ENCODE peak calls at places on chromosomes 7 and 10, in five cellular contexts. Y is astrocyte of the spinal cord, W is adrenal gland, O is sigmoid colon, X is fibroblast of the aortic adventitia. N is an unnamed sample.

GRCh38 chr10:4111593-4111992 is 326.6 kb upstream of the KLF6 start:
- DNase-seq in Y (peak), O (no peak), W (no peak), X (peak), N (no peak)

GRCh38 chr10:52308251-52309031 is 5.6 kb upstream of the DKK1 start:
- DNase-seq in X (peak), Y (peak), O (peak), W (peak), N (peak)

GRCh38 chr7:71015260-71015900 is 116.6 kb upstream of the GALNT17 start:
- DNase-seq in W (no peak), Y (no peak), X (no peak), O (peak), N (no peak)

GRCh38 chr7:136294977-136295376 is 317.8 kb upstream of the MTPN start:
- DNase-seq in W (no peak), Y (no peak), O (no peak), X (no peak), N (no peak)

GRCh38 chr10:29668628-29669027 is 33.9 kb upstream of the SVIL start:
- DNase-seq in Y (peak), W (no peak), O (no peak), X (peak), N (no peak)

GRCh38 chr7:63030061-63030460 is 968.6 kb upstream of the ZNF722 start:
- DNase-seq in Y (no peak), W (no peak), O (no peak), X (no peak), N (no peak)

GRCh38 chr10:5533098-5533731 is 8.5 kb downstream of the CALML3 start:
- DNase-seq in X (no peak), O (peak), Y (no peak), W (no peak), N (no peak)

GRCh38 chr10:77456414-77456813 is 181.2 kb downstream of the KCNMA1 start:
- DNase-seq in W (no peak), Y (no peak), X (peak), O (no peak), N (no peak)

GRCh38 chr10:86538547-86538946 is 17.0 kb upstream of the WAPL start:
- DNase-seq in W (peak), X (peak), Y (no peak), O (no peak), N (peak)

GRCh38 chr7:45145881-45146280 is 11.7 kb upstream of the RAMP3 start:
- DNase-seq in W (no peak), X (no peak), Y (no peak), O (peak), N (no peak)

GRCh38 chr10:26215923-26216576 is 524 bp upstream of the GAD2 start:
- DNase-seq in X (no peak), O (no peak), W (peak), Y (peak), N (no peak)

GRCh38 chr10:23693398-23693797 is 254.5 kb downstream of the OTUD1 start:
- DNase-seq in O (no peak), X (no peak), W (no peak), Y (no peak), N (no peak)

GRCh38 chr10:92123031-92123450 is 167.8 kb downstream of the CPEB3 start:
- DNase-seq in Y (no peak), W (no peak), X (no peak), O (no peak), N (no peak)

GRCh38 chr7:120988591-120989299 is at the start of gene CPED1:
- DNase-seq in O (peak), X (peak), W (peak), Y (peak), N (peak)

GRCh38 chr10:97713351-97713827 is at the start of gene MARVELD1:
- DNase-seq in O (peak), Y (peak), X (peak), W (no peak), N (peak)

GRCh38 chr7:38699481-38699880 is 68.3 kb upstream of the AMPH start:
- DNase-seq in W (no peak), Y (no peak), X (peak), O (no peak), N (peak)

GRCh38 chr7:159158125-159158887 is 13.6 kb upstream of the VIPR2 start:
- DNase-seq in Y (no peak), O (no peak), W (no peak), X (no peak), N (no peak)

GRCh38 chr7:26865094-26865388 is 651 bp upstream of the SKAP2 start:
- DNase-seq in Y (no peak), O (peak), W (peak), X (no peak), N (no peak)

GRCh38 chr7:125551008-125551407 is 621.4 kb upstream of the POT1 start:
- DNase-seq in O (no peak), Y (no peak), X (no peak), W (no peak), N (no peak)

GRCh38 chr7:151682831-151683614 is 163.3 kb upstream of the RHEB start:
- DNase-seq in Y (no peak), O (peak), W (no peak), X (no peak), N (no peak)

GRCh38 chr10:52463831-52464230 is 149.8 kb downstream of the DKK1 start:
- DNase-seq in Y (no peak), X (no peak), W (no peak), O (no peak), N (no peak)

GRCh38 chr10:125064681-125065492 is 95.5 kb downstream of the CTBP2 start:
- DNase-seq in W (no peak), O (no peak), Y (peak), X (peak), N (peak)

GRCh38 chr10:49281461-49281860 is 17.5 kb upstream of the C10orf71 start:
- DNase-seq in W (no peak), O (peak), X (no peak), Y (no peak), N (no peak)

GRCh38 chr10:88525371-88526079 is 57.6 kb downstream of the RNLS start:
- DNase-seq in Y (peak), X (peak), O (no peak), W (peak), N (peak)

GRCh38 chr7:151051108-151051507 is 2.8 kb downstream of the ASIC3 start:
- DNase-seq in W (peak), X (peak), Y (peak), O (no peak), N (peak)

GRCh38 chr7:73971315-73971700 is 56.7 kb upstream of the ELN start:
- DNase-seq in W (no peak), Y (no peak), X (no peak), O (no peak), N (no peak)

GRCh38 chr10:88194041-88194887 is 330.8 kb downstream of the PTEN start:
- DNase-seq in X (peak), W (no peak), Y (no peak), O (no peak), N (peak)

GRCh38 chr7:44145969-44146897 is 5.1 kb upstream of the MYL7 start:
- DNase-seq in O (peak), W (peak), X (peak), Y (peak), N (peak)

GRCh38 chr7:29915481-29916215 is 74.0 kb downstream of the SCRN1 start:
- DNase-seq in Y (peak), O (no peak), X (peak), W (no peak), N (peak)

GRCh38 chr7:42107484-42107883 is 129.5 kb downstream of the GLI3 start:
- DNase-seq in O (no peak), X (peak), Y (no peak), W (peak), N (no peak)

GRCh38 chr10:95531994-95532399 is 29.2 kb downstream of the SORBS1 start:
- DNase-seq in O (no peak), X (no peak), Y (no peak), W (no peak), N (no peak)

GRCh38 chr10:35433851-35434426 is 97.6 kb downstream of the CCNY start:
- DNase-seq in Y (peak), O (no peak), W (no peak), X (peak), N (peak)

GRCh38 chr10:74437822-74438221 is 286.8 kb downstream of the ADK start:
- DNase-seq in Y (peak), O (no peak), X (peak), W (peak), N (peak)

GRCh38 chr10:129168660-129169059 is 298.4 kb upstream of the MGMT start:
- DNase-seq in W (no peak), Y (no peak), O (no peak), X (no peak), N (no peak)

DNA sequence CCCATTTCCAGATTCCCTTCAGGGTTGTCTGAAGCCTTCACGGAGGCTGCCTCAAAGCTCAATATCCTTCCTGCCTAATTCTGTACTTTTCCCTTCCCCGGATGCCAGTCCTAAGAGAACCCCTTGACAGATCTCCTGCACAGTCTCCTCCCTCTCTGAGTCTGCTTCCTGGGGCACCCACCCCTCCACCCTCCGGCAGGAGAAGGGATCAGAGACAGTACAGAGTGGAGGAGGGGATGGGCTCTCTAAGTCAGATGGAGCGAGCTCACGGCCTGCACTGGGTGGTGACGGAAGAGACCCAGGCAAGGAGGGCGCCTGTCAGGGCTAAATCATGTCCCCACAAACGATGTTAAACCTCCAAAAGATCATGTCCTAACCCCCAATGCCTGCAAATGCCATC is 48.0 kb upstream of the CARD11 start:
- DNase-seq in O (no peak), X (no peak), W (no peak), Y (no peak), N (no peak)
- H3K4me3 ChIP-seq in O (no peak), X (no peak), W (no peak), Y (no peak), N (no peak)

DNA sequence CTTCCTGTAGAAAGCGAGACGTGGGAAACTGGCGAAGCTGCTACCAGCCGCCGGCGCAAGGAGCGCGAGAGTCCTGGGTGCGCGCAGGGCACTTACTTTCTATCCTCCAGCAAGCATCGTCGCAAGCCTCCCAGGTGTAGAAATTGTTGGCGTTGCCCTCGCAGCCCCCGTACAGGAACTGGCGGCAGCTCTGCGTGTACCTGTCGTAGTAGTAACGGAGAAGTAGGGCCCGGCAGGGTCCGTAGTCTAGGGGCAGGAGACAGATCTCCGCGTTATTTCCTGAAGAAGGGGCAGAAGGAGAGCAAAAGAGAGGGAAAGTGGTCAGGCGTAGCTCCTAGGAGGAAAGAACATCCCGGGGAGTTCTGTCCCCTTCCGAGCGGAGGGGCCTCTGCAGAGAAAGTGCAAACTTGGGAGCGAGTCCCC is 501 bp downstream of the TFPI2 start:
- DNase-seq in Y (peak), W (peak), X (peak), O (peak), N (peak)
- TF ChIP-seq CTCF in Y (peak), W (no peak), X (peak), O (no peak), N (no peak)

DNA sequence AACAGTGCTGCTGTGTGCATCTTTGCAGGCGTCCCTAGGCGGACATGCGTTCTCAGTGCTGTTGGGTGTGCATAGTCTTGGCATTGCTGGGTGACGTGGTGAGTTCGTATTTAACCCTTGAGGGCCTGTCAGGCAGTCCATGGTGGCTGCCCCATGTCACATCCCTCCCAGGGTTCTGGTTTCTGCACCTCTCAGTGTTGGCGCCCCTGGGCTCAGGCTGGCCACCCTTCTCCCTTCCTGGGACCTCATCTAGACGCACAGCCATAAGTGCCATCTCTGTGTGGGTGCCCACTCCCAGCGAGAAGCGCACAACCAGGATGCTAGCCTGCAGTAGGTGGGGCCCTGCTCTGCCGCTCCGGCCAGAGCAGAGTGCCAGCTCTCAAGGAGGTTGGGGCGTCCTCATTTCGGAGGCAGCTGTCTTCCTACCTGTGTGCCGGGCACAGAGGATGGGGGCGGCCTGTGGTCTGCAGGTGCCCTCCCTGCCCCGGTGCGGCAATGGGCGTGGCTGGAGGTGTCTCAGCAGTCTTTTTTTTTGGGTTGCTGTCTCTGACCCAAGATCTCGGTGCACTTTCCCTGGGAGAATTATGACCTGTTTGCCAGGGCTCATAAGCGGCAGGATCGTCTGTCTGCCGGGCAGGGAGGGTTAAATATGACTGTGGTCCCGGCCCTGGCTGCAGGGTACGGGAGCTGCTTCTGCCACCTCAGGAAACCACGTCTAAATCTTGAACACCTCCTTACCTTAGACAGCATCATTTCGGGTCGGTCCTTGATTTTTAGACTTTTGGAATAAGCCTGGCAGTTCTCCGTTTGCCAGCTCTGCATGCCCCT is 6.5 kb downstream of the INPP5A start:
- DNase-seq in O (peak), X (no peak), W (no peak), Y (no peak), N (no peak)
- H3K4me3 ChIP-seq in O (peak), X (no peak), W (no peak), Y (no peak), N (no peak)

DNA sequence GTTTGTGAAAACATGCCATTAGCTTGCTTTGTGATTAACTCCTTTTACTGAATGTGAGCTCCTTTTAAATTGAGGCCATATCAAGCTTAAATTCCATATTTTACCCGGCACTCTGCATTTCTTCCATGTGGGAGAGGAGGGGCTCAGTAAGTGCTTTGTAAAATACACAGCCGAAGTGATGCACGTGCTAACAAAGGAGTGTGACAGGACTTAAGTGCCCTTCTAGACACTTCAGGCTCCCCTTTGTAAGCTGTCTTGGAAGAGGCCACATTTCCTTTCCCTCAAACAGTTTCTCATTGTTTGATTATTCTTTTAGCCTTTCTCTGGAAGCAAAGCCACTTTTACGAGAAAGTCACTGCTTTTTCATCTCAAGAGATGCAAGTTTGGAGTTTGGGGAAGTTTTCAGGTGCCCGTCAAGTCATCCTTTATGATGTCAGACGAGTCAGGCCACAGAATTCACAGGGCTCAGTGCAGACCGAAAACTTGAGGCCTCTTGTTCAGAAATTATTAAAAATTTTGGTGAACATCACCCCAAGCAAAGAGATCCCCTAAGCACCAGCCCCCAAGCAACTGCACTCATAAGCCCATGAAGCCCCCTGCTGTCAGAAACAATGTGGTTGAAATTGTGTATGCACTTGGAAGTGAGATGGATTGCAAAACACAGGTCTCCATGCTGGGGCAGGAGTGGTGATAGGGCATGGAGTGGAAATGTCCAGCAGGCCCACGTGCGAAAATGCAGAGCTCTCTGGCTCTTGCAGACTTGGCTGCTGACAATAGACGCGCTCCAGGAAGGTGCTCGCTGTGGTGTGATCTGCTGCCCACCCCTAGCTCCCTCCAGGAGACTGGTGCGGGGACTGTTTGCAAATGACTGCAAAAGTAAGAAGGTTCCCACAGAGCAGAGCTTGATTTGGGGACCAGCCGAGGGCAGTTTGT is 11.5 kb downstream of the IKZF1 start:
- DNase-seq in Y (no peak), O (no peak), X (no peak), W (no peak), N (no peak)
- TF ChIP-seq CTCF in Y (no peak), O (no peak), X (no peak), W (no peak), N (no peak)

DNA sequence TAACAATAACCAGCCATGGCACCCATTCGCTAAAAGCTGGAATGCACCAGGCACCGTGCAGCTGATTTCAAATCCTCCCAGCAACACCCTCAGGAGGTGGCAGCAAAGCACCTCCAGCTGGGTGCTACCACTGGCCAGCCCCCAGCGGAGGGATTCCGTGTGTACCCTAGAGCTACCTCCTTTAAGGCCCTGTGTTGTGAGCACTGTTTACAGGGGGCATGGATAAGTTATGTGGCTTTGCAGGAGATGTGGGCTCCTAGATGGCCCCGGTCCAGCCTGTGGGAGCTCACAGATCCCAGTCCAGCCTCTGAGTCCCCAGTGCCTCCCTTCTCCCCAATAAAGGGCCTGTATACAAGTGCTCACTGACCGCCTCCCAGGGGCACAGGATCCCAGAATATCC is 27.1 kb downstream of the TNRC18 start:
- DNase-seq in Y (no peak), W (peak), X (no peak), O (peak), N (peak)
- H3K4me3 ChIP-seq in Y (no peak), W (no peak), X (peak), O (peak), N (peak)

DNA sequence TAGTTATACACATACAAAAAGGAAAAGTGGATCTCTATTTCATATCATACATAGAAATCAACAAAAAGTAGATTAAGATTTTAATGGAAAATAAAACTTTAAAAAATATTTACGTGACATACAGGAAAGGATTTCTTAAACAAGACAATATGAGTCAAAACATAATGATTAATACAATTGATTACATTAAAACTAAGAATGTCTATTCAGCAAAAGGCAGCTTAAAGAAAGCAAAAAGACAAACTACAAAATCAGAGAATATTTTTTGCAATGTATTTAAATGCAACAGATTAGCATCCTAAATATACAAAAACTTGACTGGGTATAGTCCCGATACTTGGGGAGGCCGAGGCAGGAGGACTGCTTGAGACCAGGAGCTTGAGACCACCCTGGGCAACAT is 50.5 kb downstream of the VAX1 start:
- DNase-seq in W (no peak), O (no peak), X (no peak), Y (no peak), N (no peak)
- TF ChIP-seq CTCF in W (no peak), O (no peak), X (no peak), Y (no peak), N (no peak)

GRCh38 chr7:19772858-19773337 is 519 bp downstream of the TMEM196 start:
- DNase-seq in Y (peak), W (peak), O (no peak), X (peak), N (peak)
- H3K4me3 ChIP-seq in Y (peak), W (no peak), O (peak), X (peak), N (peak)

GRCh38 chr7:127629268-127629854 is 11.4 kb upstream of the PAX4 start:
- DNase-seq in Y (no peak), X (no peak), W (peak), O (no peak), N (no peak)
- TF ChIP-seq CTCF in Y (peak), X (peak), W (no peak), O (no peak), N (peak)